ENCODE peak calls at places on chromosomes 3 and 15, in four cellular contexts. A is mesenchymal stem cell, K is pancreas, P is thoracic aorta. Z is an unnamed sample. For H3K9me3, H3K4me1 and H3K36me3, the result is how much of the 10 kb centered on the place peaks cover.

GRCh38 chr3:123522666-123523412 is 62.0 kb downstream of the HACD2 start:
- DNase-seq in P (no peak), K (no peak), A (no peak), Z (peak)

GRCh38 chr15:32853667-32854066 is 135.9 kb downstream of the GREM1 start:
- DNase-seq in A (no peak), K (no peak), P (no peak), Z (no peak)

GRCh38 chr15:70701891-70702568 is 61.3 kb downstream of the UACA start:
- DNase-seq in K (no peak), P (no peak), A (peak), Z (no peak)

GRCh38 chr3:137263982-137264777 is 306.4 kb downstream of the IL20RB start:
- DNase-seq in P (no peak), K (no peak), A (no peak), Z (no peak)

GRCh38 chr3:123085293-123085949 is 18.6 kb downstream of the PDIA5 start:
- DNase-seq in P (no peak), A (peak), K (no peak), Z (no peak)

GRCh38 chr3:1118074-1118473 is 25.2 kb downstream of the CNTN6 start:
- DNase-seq in A (peak), K (no peak), P (no peak), Z (no peak)

GRCh38 chr3:71051259-71051595 is 532.3 kb downstream of the FOXP1 start:
- DNase-seq in K (no peak), P (no peak), A (no peak), Z (no peak)

GRCh38 chr3:88219138-88219792 is 69.5 kb downstream of the C3orf38 start:
- DNase-seq in A (peak), K (peak), P (no peak), Z (no peak)

GRCh38 chr3:52779011-52779410 is 1.6 kb downstream of the ITIH1 start:
- DNase-seq in A (no peak), K (no peak), P (no peak), Z (peak)

GRCh38 chr15:40558952-40559742 is 5.7 kb downstream of the CCDC32 start:
- DNase-seq in A (no peak), P (no peak), K (no peak), Z (no peak)

GRCh38 chr3:149009732-149010131 is 18.4 kb downstream of the GYG1 start:
- DNase-seq in K (no peak), A (no peak), P (no peak), Z (no peak)

GRCh38 chr15:48522911-48523310 is 122.6 kb downstream of the FBN1 start:
- DNase-seq in P (no peak), K (no peak), A (no peak), Z (no peak)

GRCh38 chr3:13623101-13623654 is 74.3 kb downstream of the FBLN2 start:
- DNase-seq in K (no peak), A (no peak), P (no peak), Z (no peak)

GRCh38 chr3:141401584-141402475 is 33.5 kb downstream of the ZBTB38 start:
- DNase-seq in A (peak), P (no peak), K (peak), Z (no peak)

GRCh38 chr15:92920595-92921169 is 20.6 kb downstream of the CHD2 start:
- DNase-seq in K (no peak), A (no peak), P (no peak), Z (no peak)

GRCh38 chr3:172087198-172087597 is 47.8 kb downstream of the FNDC3B start:
- DNase-seq in P (no peak), K (no peak), A (no peak), Z (no peak)

GRCh38 chr3:95815828-95816227 is 998.6 kb upstream of the EPHA6 start:
- DNase-seq in P (no peak), A (no peak), K (no peak), Z (no peak)
- H3K9me3 ChIP-seq in P (under half), A (under half), K (under half), Z (under half)

DNA sequence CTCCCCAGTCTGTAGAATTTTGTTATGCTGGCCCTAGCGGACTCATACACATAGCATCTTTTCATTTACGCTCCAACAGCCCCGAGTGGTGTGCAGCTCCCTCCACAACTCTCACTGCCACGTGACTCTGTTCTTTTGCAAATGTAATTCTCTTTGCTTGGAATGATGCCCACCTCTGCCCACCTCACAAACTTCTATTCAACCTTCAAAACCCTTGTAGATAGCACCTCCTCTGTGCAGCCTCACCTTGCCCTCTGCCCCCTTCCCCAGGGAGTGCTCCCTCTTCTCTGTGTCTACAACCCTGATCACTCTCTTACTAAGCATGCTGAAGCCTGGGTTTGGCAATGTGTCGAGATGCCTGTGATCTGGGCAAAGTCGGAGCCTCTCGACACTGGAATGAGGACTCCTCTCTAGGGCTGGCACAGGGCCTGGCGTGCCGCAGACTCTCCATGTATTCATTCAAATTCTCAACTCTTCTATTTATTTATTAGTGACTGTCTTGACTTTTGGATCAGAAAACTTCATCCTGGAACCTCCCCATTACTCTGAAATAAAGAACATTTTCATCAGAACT is 73.5 kb downstream of the MGLL start:
- DNase-seq in K (no peak), P (no peak), A (no peak), Z (no peak)
- H3K4me1 ChIP-seq in K (under half), P (under half), A (half or more), Z (under half)

DNA sequence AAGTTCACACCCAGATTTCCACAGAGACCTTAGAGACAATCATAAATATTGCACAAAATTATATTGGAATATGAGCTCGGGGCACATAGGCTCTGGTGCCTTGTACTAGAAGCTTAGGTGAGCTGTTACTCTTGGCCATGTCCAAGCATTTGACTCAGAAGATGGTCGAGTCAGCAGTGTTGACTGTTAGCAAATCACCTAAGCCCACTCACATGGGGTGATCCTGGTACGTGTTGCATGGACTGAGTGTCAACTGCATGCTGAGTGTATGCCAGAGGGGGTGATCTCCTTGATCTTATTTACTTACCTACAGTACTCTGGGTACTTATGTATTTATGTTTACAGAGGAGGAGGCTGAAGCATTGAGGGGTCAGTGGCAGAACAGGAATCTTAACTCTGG is 14.0 kb downstream of the SMAD3 start:
- DNase-seq in P (no peak), A (no peak), K (no peak), Z (no peak)
- H3K36me3 ChIP-seq in P (under half), A (under half), K (under half), Z (under half)

GRCh38 chr3:118838871-118839270 is 195.8 kb downstream of the IGSF11 start:
- DNase-seq in A (no peak), K (no peak), P (no peak), Z (no peak)

GRCh38 chr3:118846176-118846575 is 188.5 kb downstream of the IGSF11 start:
- DNase-seq in A (no peak), P (no peak), K (no peak), Z (no peak)

GRCh38 chr3:118842147-118842863 is 192.3 kb downstream of the IGSF11 start:
- DNase-seq in K (no peak), P (no peak), A (peak), Z (no peak)
- H3K9me3 ChIP-seq in K (under half), P (under half), A (under half), Z (under half)

GRCh38 chr3:157123621-157124020 is 36.3 kb downstream of the CCNL1 start:
- DNase-seq in A (no peak), P (no peak), K (no peak), Z (no peak)
- H3K4me1 ChIP-seq in A (under half), P (under half), K (half or more), Z (under half)

DNA sequence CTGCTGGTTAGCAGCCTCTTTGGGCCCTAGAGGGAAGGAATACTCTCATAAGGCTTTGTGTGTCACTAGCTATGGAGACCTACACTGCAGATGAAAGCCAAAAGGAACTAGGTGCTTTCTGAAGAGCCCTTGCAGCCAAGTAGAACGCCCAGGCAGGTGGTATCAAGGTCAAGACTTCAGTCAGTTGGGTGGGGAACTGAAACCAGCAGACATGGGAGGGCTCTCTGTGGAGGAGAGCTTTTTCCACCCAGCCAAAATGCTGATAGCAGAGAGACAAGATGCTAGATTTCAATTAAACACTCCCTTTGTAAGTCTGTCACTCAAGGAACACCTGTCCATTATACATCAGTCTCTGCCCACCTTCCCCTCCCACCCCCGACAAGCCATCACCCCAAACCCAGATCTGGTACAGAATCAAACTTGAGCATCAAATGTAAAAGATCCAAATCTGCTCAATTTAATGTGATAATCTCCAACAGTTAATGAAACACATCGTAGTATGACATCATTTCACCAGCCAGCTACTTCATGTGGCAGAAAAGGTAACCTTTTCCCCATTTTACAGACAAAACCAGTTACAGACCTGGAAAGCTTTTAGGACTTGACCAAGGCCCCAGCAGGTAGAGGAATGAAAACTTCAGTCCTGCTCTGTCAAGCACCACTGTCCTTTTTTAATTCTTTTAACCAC is 14.6 kb downstream of the MRPS25 start:
- DNase-seq in P (no peak), K (no peak), A (no peak), Z (no peak)
- H3K36me3 ChIP-seq in P (under half), K (under half), A (half or more), Z (half or more)

GRCh38 chr15:25246641-25247417 is 192.0 kb downstream of the UBE3A start:
- DNase-seq in A (no peak), P (no peak), K (no peak), Z (peak)
- H3K9me3 ChIP-seq in A (under half), P (under half), K (under half), Z (under half)

DNA sequence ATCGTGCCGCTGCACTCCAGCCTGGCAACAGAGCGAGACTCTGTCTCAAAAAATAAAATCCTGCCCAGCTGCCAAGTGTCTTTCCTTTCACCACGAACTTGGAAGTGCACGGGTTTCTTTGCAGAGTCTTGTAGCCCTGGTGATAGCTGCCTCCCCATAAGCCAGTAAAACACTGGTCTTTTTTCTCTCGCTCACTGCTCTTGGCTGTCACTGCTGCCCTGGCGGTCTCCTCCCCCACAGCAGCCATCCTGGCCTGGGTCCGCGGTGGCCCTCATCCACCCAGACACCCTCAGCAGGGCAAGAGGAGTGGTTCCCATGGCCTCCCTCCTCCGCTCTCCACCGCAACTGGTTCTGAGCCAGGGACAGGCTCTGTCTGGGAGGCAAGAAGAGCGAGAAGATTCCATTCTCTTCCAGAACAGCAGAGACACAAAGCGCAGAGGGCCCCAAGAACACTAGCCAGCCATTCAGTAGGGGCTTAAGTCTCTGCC is 44.4 kb downstream of the KLHL25 start:
- DNase-seq in A (no peak), K (no peak), P (no peak), Z (peak)
- H3K4me1 ChIP-seq in A (under half), K (under half), P (under half), Z (under half)

DNA sequence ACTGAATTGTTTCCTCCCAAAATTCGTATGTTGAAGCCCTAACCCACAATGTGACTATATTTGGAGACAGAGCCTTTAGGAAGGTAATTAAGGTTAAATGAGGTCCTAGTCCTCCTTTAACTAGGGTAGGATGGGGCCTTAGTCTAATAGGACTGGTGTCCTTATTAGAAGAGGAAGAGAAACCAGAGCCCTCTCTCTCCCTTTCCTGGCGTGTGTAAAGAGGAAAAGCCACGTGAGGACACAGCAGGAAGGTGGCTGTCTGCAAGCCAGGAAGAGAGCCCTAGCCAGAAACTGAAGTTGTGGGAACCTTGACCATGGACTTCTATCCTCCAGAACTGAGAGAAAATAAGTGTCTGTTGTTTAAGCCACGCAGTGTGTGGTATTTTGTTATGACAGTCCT is 94.3 kb downstream of the OXNAD1 start:
- DNase-seq in A (no peak), P (no peak), K (no peak), Z (no peak)
- H3K36me3 ChIP-seq in A (under half), P (under half), K (under half), Z (under half)

DNA sequence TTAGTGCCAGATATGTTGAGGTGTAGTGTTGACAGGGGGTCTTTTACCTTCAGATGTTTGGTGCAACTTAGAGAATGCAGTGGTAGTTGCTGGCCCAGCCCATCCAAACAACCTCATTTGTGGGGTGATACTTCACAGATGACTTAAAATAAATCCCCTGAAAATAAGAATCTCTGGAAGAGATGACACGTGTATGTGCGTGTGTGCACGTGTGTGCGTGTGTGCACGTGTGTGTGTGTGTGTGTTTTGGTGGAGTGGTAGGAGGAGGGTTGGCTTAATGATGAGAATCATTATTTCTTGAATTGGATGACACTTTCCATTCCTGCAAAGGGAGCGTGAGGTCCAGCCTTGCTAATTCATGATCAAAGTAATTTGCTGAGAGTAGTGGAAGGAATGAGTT is 31.9 kb downstream of the SNRPN start:
- DNase-seq in P (no peak), A (no peak), K (no peak), Z (no peak)
- H3K9me3 ChIP-seq in P (under half), A (half or more), K (under half), Z (half or more)

Z was measured in right atrium auricular region.